ENCODE peak calls at places on chromosomes 6 and 20, in four cellular contexts. K is kidney epithelial cell, W is GM23338, O is foreskin fibroblast. V is an unnamed sample.

GRCh38 chr6:101912266-101912665 is 518.8 kb downstream of the GRIK2 start:
- DNase-seq in O (no peak), W (no peak), K (no peak), V (no peak)

GRCh38 chr20:45407783-45408645 is at the start of gene DBNDD2:
- DNase-seq in O (no peak), K (no peak), W (no peak), V (no peak)

GRCh38 chr6:159106627-159107241 is 61.9 kb upstream of the TAGAP start:
- DNase-seq in W (peak; percentile 90), K (no peak), O (peak; percentile 6), V (no peak)

GRCh38 chr6:43798688-43799444 is 28.9 kb downstream of the VEGFA start:
- DNase-seq in O (peak; percentile 69), K (peak; percentile 72), W (no peak), V (peak; percentile 59)

GRCh38 chr6:2827112-2827511 is 14.6 kb downstream of the SERPINB1 start:
- DNase-seq in K (no peak), O (no peak), W (no peak), V (no peak)

GRCh38 chr6:99614430-99615161 is 8.0 kb downstream of the PRDM13 start:
- DNase-seq in O (no peak), K (no peak), W (peak; percentile 83), V (no peak)

GRCh38 chr20:15396026-15396425 is 1058.6 kb upstream of the FLRT3 start:
- DNase-seq in W (no peak), K (no peak), O (no peak), V (no peak)

GRCh38 chr20:32570401-32571190 is 14.5 kb downstream of the NOL4L start:
- DNase-seq in W (peak; percentile 56), K (no peak), O (no peak), V (no peak)

GRCh38 chr6:78808356-78808891 is 58.9 kb upstream of the IRAK1BP1 start:
- DNase-seq in W (no peak), O (no peak), K (no peak), V (no peak)

GRCh38 chr6:38943964-38944363 is 104.6 kb upstream of the GLP1R start:
- DNase-seq in W (peak; percentile 49), O (no peak), K (no peak), V (no peak)

GRCh38 chr6:26172496-26172958 is 85.3 kb downstream of the HFE start:
- DNase-seq in W (peak; percentile 54), K (no peak), O (no peak), V (no peak)

GRCh38 chr6:13488015-13488895 is 855 bp upstream of the GFOD1 start:
- DNase-seq in O (no peak), K (no peak), W (peak; percentile 63), V (no peak)

GRCh38 chr6:13488896-13489237 is 1.5 kb upstream of the GFOD1 start:
- DNase-seq in O (no peak), W (no peak), K (no peak), V (no peak)

GRCh38 chr6:13485923-13486557 is 1.4 kb downstream of the GFOD1 start:
- DNase-seq in K (no peak), W (peak; percentile 64), O (no peak), V (no peak)

GRCh38 chr6:13486679-13487121 is 700 bp downstream of the GFOD1 start:
- DNase-seq in O (peak; percentile 61), W (peak; percentile 63), K (no peak), V (no peak)

GRCh38 chr6:13487122-13488014 is at the start of gene GFOD1:
- DNase-seq in W (peak; percentile 86), O (peak; percentile 85), K (no peak), V (peak; percentile 18)
- TF ChIP-seq CTCF in W (no peak), O (no peak), K (no peak), V (peak; percentile 23)

DNA sequence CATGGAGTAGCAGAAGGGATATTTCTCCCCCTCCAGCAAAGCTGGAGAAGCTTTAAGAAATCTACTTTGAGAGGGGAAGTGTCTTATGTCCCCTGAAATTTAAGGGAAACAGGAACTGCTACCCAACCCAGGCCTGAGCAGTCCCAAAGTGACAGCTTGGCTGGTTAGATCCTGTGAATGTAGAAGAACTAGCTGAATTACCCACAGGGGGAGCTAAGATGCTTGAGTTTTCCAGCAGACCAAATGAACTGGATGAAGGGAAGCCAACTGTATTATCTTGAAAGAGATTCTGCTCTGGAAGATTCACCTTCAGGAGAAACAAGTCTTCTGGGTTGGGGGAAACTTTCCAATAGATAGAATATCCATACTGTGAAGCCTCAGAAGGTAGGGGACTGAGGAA is 303.3 kb upstream of the MMS22L start:
- DNase-seq in O (no peak), K (no peak), W (peak; percentile 68), V (no peak)
- TF ChIP-seq CTCF in O (peak; percentile 23), K (peak; percentile 12), W (peak; percentile 71), V (peak; percentile 40)

DNA sequence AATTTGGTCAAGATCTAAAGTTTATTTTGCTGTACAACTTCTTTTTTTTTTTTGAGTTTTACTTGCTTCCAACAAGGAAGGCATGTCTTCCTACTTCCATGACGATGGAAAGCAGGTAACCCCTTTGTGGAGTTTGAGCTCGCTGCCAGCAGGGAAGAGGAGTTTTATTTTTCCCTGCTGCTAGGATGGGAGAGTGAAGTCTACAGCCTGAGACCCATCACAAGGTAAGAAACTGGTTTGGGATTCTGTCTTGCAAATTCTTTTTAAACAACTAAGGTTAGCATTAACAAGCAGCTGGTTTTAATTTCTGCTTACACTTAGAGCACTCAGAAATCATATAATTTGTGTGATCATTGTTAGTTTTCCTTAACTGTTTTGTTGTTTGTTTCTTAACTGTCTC is 108.0 kb upstream of the MAP3K4 start:
- DNase-seq in O (no peak), K (no peak), W (no peak), V (no peak)
- TF ChIP-seq CTCF in O (no peak), K (no peak), W (no peak), V (no peak)

DNA sequence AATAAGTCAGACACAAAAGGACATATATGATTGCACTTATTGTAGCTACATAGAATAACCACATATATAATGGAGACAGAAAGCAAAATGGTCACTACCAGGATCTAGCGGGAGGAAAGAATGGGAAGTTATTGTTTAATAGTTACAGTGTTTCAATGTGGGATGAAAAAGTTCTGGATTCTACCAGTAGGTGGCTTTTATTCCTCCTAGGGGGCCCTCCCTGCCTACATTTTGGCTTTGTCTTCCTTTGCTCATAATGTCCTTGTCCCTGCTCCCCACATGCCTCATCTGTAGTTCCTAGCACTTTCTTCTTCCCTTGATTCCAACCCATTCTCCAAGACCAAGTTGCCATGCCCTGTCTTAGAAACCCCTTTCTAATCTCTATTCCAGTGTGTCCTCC is 16.3 kb downstream of the ZNF133 start:
- DNase-seq in K (no peak), W (peak; percentile 62), O (no peak), V (no peak)
- TF ChIP-seq CTCF in K (no peak), W (peak; percentile 48), O (no peak), V (peak; percentile 41)